ENCODE peak calls at places on chromosomes 11 and 22, in ten cellular contexts. One of them, this sample, is unnamed.

GRCh38 chr11:6357222-6357621 is 33.1 kb upstream of the SMPD1 start:
- DNase-seq in ovary: peak
- DNase-seq in sigmoid colon: peak
- DNase-seq in stomach: no peak
- DNase-seq in H1: no peak
- DNase-seq in GM12878: no peak
- DNase-seq in transverse colon: peak
- DNase-seq in K562: peak
- DNase-seq in A549: peak
- DNase-seq in tibial nerve: peak
- DNase-seq in this sample: peak

GRCh38 chr11:85170184-85170583 is 457.0 kb downstream of the DLG2 start:
- DNase-seq in ovary: no peak
- DNase-seq in K562: no peak
- DNase-seq in GM12878: no peak
- DNase-seq in tibial nerve: no peak
- DNase-seq in H1: peak
- DNase-seq in stomach: no peak
- DNase-seq in transverse colon: no peak
- DNase-seq in A549: peak
- DNase-seq in sigmoid colon: no peak
- DNase-seq in this sample: no peak

GRCh38 chr11:70522613-70523311 is 124.4 kb downstream of the CTTN start:
- DNase-seq in sigmoid colon: no peak
- DNase-seq in A549: no peak
- DNase-seq in K562: no peak
- DNase-seq in GM12878: no peak
- DNase-seq in ovary: no peak
- DNase-seq in H1: no peak
- DNase-seq in tibial nerve: no peak
- DNase-seq in transverse colon: peak
- DNase-seq in stomach: peak
- DNase-seq in this sample: peak

GRCh38 chr22:23220485-23221350 is 40.4 kb downstream of the BCR start:
- DNase-seq in GM12878: no peak
- DNase-seq in A549: no peak
- DNase-seq in K562: no peak
- DNase-seq in transverse colon: peak
- DNase-seq in stomach: no peak
- DNase-seq in H1: no peak
- DNase-seq in tibial nerve: no peak
- DNase-seq in ovary: no peak
- DNase-seq in sigmoid colon: no peak
- DNase-seq in this sample: no peak

GRCh38 chr11:13260196-13260962 is 17.2 kb upstream of the BMAL1 start:
- DNase-seq in stomach: no peak
- DNase-seq in sigmoid colon: no peak
- DNase-seq in K562: no peak
- DNase-seq in A549: no peak
- DNase-seq in transverse colon: no peak
- DNase-seq in GM12878: no peak
- DNase-seq in tibial nerve: no peak
- DNase-seq in ovary: no peak
- DNase-seq in H1: no peak
- DNase-seq in this sample: no peak

GRCh38 chr11:21364866-21365624 is 695.7 kb downstream of the NELL1 start:
- DNase-seq in tibial nerve: no peak
- DNase-seq in GM12878: no peak
- DNase-seq in H1: no peak
- DNase-seq in sigmoid colon: no peak
- DNase-seq in stomach: no peak
- DNase-seq in transverse colon: no peak
- DNase-seq in A549: no peak
- DNase-seq in ovary: no peak
- DNase-seq in K562: no peak
- DNase-seq in this sample: no peak

GRCh38 chr11:15893080-15893492 is 463.3 kb downstream of the SOX6 start:
- DNase-seq in transverse colon: no peak
- DNase-seq in tibial nerve: no peak
- DNase-seq in stomach: no peak
- DNase-seq in K562: peak
- DNase-seq in GM12878: no peak
- DNase-seq in H1: no peak
- DNase-seq in ovary: no peak
- DNase-seq in sigmoid colon: no peak
- DNase-seq in A549: no peak
- DNase-seq in this sample: no peak

GRCh38 chr11:105960252-105961245 is 61.5 kb downstream of the MSANTD4 start:
- DNase-seq in ovary: no peak
- DNase-seq in stomach: no peak
- DNase-seq in tibial nerve: no peak
- DNase-seq in K562: peak
- DNase-seq in GM12878: no peak
- DNase-seq in transverse colon: no peak
- DNase-seq in H1: no peak
- DNase-seq in A549: no peak
- DNase-seq in sigmoid colon: no peak
- DNase-seq in this sample: peak

DNA sequence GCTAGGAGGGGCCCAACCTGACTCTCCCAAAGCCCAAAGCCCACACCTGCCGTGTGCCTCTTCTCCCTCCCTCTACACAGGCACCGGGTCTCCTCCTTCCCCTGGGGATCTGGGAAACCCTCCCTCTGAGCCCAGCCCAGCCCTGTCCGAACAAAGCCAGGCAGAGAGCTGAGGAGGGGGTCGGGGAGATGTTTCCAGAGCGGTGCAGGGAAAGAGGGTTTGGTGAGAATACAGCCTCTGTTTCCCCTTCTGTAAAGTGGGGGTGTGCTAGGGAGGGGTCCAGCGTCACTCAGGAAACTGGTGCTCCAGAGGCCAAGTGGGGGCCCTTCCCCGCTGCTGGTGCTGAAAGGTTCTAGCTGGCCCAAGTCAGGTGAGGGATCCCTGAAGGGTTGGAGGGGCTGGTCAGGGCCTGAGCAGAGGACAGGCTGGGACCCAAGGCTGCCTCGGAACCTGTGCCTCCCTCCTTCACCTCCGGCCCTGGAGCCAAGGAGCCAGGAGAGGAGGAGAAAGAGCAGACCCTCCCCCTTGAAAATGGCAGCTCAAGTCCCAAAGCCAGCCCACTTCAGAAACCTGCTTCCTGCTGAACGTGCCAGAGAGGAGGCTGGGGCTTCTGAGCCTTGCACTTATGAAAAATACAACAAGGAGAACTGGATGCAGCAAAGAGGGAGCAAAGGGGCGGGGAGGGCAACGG is 43.4 kb downstream of the MACROD1 start:
- DNase-seq in ovary: no peak
- DNase-seq in H1: no peak
- DNase-seq in K562: no peak
- DNase-seq in stomach: no peak
- DNase-seq in A549: no peak
- DNase-seq in transverse colon: no peak
- DNase-seq in GM12878: no peak
- DNase-seq in sigmoid colon: no peak
- DNase-seq in tibial nerve: no peak
- DNase-seq in this sample: no peak
- H3K27ac ChIP-seq in ovary: no peak
- H3K27ac ChIP-seq in H1: no peak
- H3K27ac ChIP-seq in K562: no peak
- H3K27ac ChIP-seq in stomach: peak
- H3K27ac ChIP-seq in A549: no peak
- H3K27ac ChIP-seq in transverse colon: no peak
- H3K27ac ChIP-seq in GM12878: no peak
- H3K27ac ChIP-seq in sigmoid colon: no peak
- H3K27ac ChIP-seq in tibial nerve: no peak
- H3K27ac ChIP-seq in this sample: peak

DNA sequence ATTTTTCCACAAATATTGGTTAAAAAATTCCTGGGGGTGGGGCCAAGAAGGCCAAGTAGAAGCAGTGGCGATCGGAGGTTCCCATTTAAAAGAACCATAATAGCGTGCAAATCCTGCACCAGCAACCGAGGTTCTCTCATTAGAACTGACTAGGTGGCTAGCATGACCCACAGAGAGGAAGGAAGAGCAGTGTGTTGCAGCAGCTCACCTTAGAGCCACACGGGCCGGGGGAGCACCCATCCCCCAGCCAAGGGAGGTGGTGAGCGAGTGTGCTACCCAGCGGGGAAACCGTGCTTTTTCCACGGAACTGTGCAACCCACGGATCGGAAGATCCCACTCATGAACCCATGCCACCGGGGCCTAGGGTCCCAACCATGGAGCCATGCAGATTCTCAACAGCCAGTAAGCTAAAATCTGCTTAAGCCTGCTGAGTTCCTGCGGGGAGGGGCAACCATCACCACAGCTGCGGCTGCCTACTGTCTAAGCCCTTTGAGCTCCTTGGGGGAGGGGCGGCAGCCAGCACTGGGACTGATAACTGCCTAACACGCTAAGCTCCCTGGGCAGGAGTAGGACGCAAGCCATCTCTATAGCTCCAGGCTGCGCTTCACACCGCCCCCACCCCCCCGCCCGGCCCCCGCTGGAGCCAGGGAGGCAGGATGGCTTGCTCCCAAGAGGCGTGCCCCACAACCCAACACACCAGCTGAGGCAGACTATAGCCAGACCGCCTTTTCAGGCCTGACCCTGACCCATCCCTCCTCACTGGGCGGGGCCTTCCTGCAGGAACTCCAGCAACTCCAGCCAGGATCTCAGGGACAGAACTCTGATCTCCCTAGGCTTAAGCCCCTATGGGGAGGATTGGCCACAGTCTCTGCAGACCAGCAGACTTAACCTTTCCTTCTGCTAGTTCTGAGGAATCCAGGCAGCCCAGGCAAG is 20.9 kb upstream of the HTATIP2 start:
- DNase-seq in transverse colon: no peak
- DNase-seq in ovary: no peak
- DNase-seq in H1: peak
- DNase-seq in sigmoid colon: no peak
- DNase-seq in K562: peak
- DNase-seq in A549: no peak
- DNase-seq in stomach: no peak
- DNase-seq in GM12878: no peak
- DNase-seq in tibial nerve: no peak
- DNase-seq in this sample: peak
- TF ChIP-seq EP300 in transverse colon: no peak
- TF ChIP-seq EP300 in ovary: no peak
- TF ChIP-seq EP300 in H1: peak
- TF ChIP-seq EP300 in sigmoid colon: no peak
- TF ChIP-seq EP300 in K562: no peak
- TF ChIP-seq EP300 in A549: no peak
- TF ChIP-seq EP300 in stomach: no peak
- TF ChIP-seq EP300 in GM12878: no peak
- TF ChIP-seq EP300 in tibial nerve: no peak
- TF ChIP-seq EP300 in this sample: no peak

GRCh38 chr11:376531-377173 is 7.4 kb downstream of the B4GALNT4 start:
- DNase-seq in transverse colon: no peak
- DNase-seq in A549: no peak
- DNase-seq in sigmoid colon: no peak
- DNase-seq in K562: no peak
- DNase-seq in H1: no peak
- DNase-seq in tibial nerve: no peak
- DNase-seq in GM12878: no peak
- DNase-seq in ovary: no peak
- DNase-seq in stomach: no peak
- DNase-seq in this sample: peak

GRCh38 chr11:377883-378500 is 8.7 kb downstream of the B4GALNT4 start:
- DNase-seq in H1: no peak
- DNase-seq in ovary: no peak
- DNase-seq in tibial nerve: no peak
- DNase-seq in A549: no peak
- DNase-seq in K562: no peak
- DNase-seq in GM12878: no peak
- DNase-seq in stomach: no peak
- DNase-seq in sigmoid colon: no peak
- DNase-seq in transverse colon: no peak
- DNase-seq in this sample: peak

GRCh38 chr11:379205-380094 is 10.2 kb downstream of the B4GALNT4 start:
- DNase-seq in sigmoid colon: no peak
- DNase-seq in transverse colon: no peak
- DNase-seq in GM12878: no peak
- DNase-seq in A549: no peak
- DNase-seq in ovary: no peak
- DNase-seq in tibial nerve: no peak
- DNase-seq in stomach: no peak
- DNase-seq in H1: no peak
- DNase-seq in K562: no peak
- DNase-seq in this sample: no peak

GRCh38 chr11:375065-376025 is 6.0 kb downstream of the B4GALNT4 start:
- DNase-seq in sigmoid colon: no peak
- DNase-seq in ovary: no peak
- DNase-seq in A549: no peak
- DNase-seq in GM12878: no peak
- DNase-seq in H1: no peak
- DNase-seq in stomach: no peak
- DNase-seq in transverse colon: no peak
- DNase-seq in K562: no peak
- DNase-seq in tibial nerve: no peak
- DNase-seq in this sample: no peak

GRCh38 chr11:377174-377865 is 8.0 kb downstream of the B4GALNT4 start:
- DNase-seq in stomach: no peak
- DNase-seq in sigmoid colon: no peak
- DNase-seq in H1: no peak
- DNase-seq in tibial nerve: no peak
- DNase-seq in A549: no peak
- DNase-seq in K562: no peak
- DNase-seq in ovary: no peak
- DNase-seq in transverse colon: no peak
- DNase-seq in GM12878: no peak
- DNase-seq in this sample: no peak
- H3K27ac ChIP-seq in stomach: no peak
- H3K27ac ChIP-seq in sigmoid colon: no peak
- H3K27ac ChIP-seq in H1: no peak
- H3K27ac ChIP-seq in tibial nerve: no peak
- H3K27ac ChIP-seq in A549: no peak
- H3K27ac ChIP-seq in K562: no peak
- H3K27ac ChIP-seq in ovary: no peak
- H3K27ac ChIP-seq in transverse colon: no peak
- H3K27ac ChIP-seq in GM12878: no peak
- H3K27ac ChIP-seq in this sample: no peak

GRCh38 chr11:32892355-32893090 is at the start of gene QSER1:
- DNase-seq in transverse colon: peak
- DNase-seq in sigmoid colon: peak
- DNase-seq in H1: no peak
- DNase-seq in GM12878: no peak
- DNase-seq in stomach: peak
- DNase-seq in ovary: peak
- DNase-seq in tibial nerve: peak
- DNase-seq in K562: peak
- DNase-seq in A549: peak
- DNase-seq in this sample: peak

GRCh38 chr11:32895471-32895870 is 2.9 kb downstream of the QSER1 start:
- DNase-seq in GM12878: no peak
- DNase-seq in ovary: no peak
- DNase-seq in A549: no peak
- DNase-seq in sigmoid colon: no peak
- DNase-seq in tibial nerve: no peak
- DNase-seq in transverse colon: no peak
- DNase-seq in K562: no peak
- DNase-seq in stomach: no peak
- DNase-seq in H1: no peak
- DNase-seq in this sample: no peak

GRCh38 chr11:32893091-32893946 is 708 bp downstream of the QSER1 start:
- DNase-seq in stomach: peak
- DNase-seq in A549: peak
- DNase-seq in ovary: peak
- DNase-seq in K562: peak
- DNase-seq in sigmoid colon: peak
- DNase-seq in H1: no peak
- DNase-seq in tibial nerve: peak
- DNase-seq in GM12878: no peak
- DNase-seq in transverse colon: peak
- DNase-seq in this sample: peak

GRCh38 chr11:32891657-32892354 is 805 bp upstream of the QSER1 start:
- DNase-seq in A549: no peak
- DNase-seq in GM12878: no peak
- DNase-seq in transverse colon: no peak
- DNase-seq in sigmoid colon: no peak
- DNase-seq in tibial nerve: no peak
- DNase-seq in K562: peak
- DNase-seq in stomach: no peak
- DNase-seq in ovary: no peak
- DNase-seq in H1: no peak
- DNase-seq in this sample: no peak

GRCh38 chr11:32893947-32894827 is 1.6 kb downstream of the QSER1 start:
- DNase-seq in stomach: no peak
- DNase-seq in A549: peak
- DNase-seq in transverse colon: peak
- DNase-seq in sigmoid colon: no peak
- DNase-seq in K562: peak
- DNase-seq in GM12878: peak
- DNase-seq in H1: no peak
- DNase-seq in tibial nerve: peak
- DNase-seq in ovary: peak
- DNase-seq in this sample: peak
- TF ChIP-seq EP300 in stomach: no peak
- TF ChIP-seq EP300 in A549: no peak
- TF ChIP-seq EP300 in transverse colon: no peak
- TF ChIP-seq EP300 in sigmoid colon: no peak
- TF ChIP-seq EP300 in K562: no peak
- TF ChIP-seq EP300 in GM12878: no peak
- TF ChIP-seq EP300 in H1: no peak
- TF ChIP-seq EP300 in tibial nerve: peak
- TF ChIP-seq EP300 in ovary: no peak
- TF ChIP-seq EP300 in this sample: no peak

This sample was measured in upper lobe of left lung.